ENCODE peak calls at places on chromosomes 7 and 10, in four cellular contexts. Q is substantia nigra, J is AG04450, P is NCI-H2081 treated with DMSO at 0.1 percent for 48 hours. Y is an unnamed sample.

GRCh38 chr7:157004050-157004838 is 6.2 kb downstream of the MNX1 start:
- DNase-seq in J (no peak), Q (no peak), P (no peak), Y (peak; percentile 37)

GRCh38 chr10:24826022-24826421 is 102.3 kb upstream of the ARHGAP21 start:
- DNase-seq in Q (no peak), J (peak; percentile 46), P (no peak), Y (no peak)

GRCh38 chr10:108783897-108784296 is 1139.4 kb downstream of the XPNPEP1 start:
- DNase-seq in Q (no peak), P (no peak), J (no peak), Y (no peak)

GRCh38 chr10:73577788-73578187 is 13.4 kb downstream of the USP54 start:
- DNase-seq in J (no peak), P (no peak), Q (no peak), Y (no peak)

GRCh38 chr7:79055722-79056415 is 397.6 kb downstream of the MAGI2 start:
- DNase-seq in P (no peak), Q (no peak), J (no peak), Y (no peak)

GRCh38 chr7:5767066-5767465 is 14.4 kb downstream of the RNF216 start:
- DNase-seq in P (no peak), J (no peak), Q (no peak), Y (no peak)

GRCh38 chr10:72274730-72275350 is 1.1 kb downstream of the DDIT4 start:
- DNase-seq in J (no peak), Q (peak; percentile 66), P (peak; percentile 2), Y (peak; percentile 87)

GRCh38 chr7:142359694-142360279 is 101.9 kb upstream of the PRSS58 start:
- DNase-seq in Q (no peak), P (no peak), J (no peak), Y (no peak)

GRCh38 chr10:102773986-102774385 is 30.2 kb downstream of the WBP1L start:
- DNase-seq in Q (no peak), P (no peak), J (no peak), Y (peak; percentile 76)

GRCh38 chr10:128451879-128452278 is 325.7 kb upstream of the MKI67 start:
- DNase-seq in P (no peak), Q (no peak), J (no peak), Y (peak; percentile 55)

GRCh38 chr7:5472432-5473315 is 49.0 kb upstream of the TNRC18 start:
- DNase-seq in J (no peak), Q (no peak), P (no peak), Y (peak; percentile 62)

GRCh38 chr7:4797858-4798705 is 22.7 kb downstream of the AP5Z1 start:
- DNase-seq in J (no peak), P (no peak), Q (no peak), Y (peak; percentile 88)

GRCh38 chr10:6542999-6543430 is 37.1 kb downstream of the PRKCQ start:
- DNase-seq in P (peak; percentile 0), Q (no peak), J (no peak), Y (no peak)

GRCh38 chr10:69901623-69902505 is 100.2 kb downstream of the COL13A1 start:
- DNase-seq in Q (no peak), J (peak; percentile 11), P (no peak), Y (no peak)

GRCh38 chr10:16986082-16986405 is 143.6 kb downstream of the CUBN start:
- DNase-seq in Q (no peak), P (no peak), J (no peak), Y (no peak)

GRCh38 chr10:112456533-112456932 is 9.5 kb downstream of the VTI1A start:
- DNase-seq in P (no peak), J (no peak), Q (no peak), Y (no peak)

GRCh38 chr10:6218692-6219493 is 16.2 kb downstream of the PFKFB3 start:
- DNase-seq in P (no peak), Q (no peak), J (no peak), Y (no peak)

Y was measured in Right ventricle myocardium inferior.